ENCODE peak calls at places on chromosomes 4 and X, in eight cellular contexts. H, C, A, Z, E, M, O and X are unnamed samples.

GRCh38 chr4:150297861-150298474 is 219.7 kb downstream of the DCLK2 start:
- DNase-seq in H (no peak), C (peak; percentile 48), A (peak; percentile 69), Z (peak; percentile 67), E (peak; percentile 79), M (peak; percentile 53), O (no peak), X (peak; percentile 86)

GRCh38 chr4:30370105-30370504 is 350.1 kb upstream of the PCDH7 start:
- DNase-seq in H (no peak), C (no peak), A (no peak), Z (no peak), E (no peak), M (no peak), O (no peak), X (no peak)

GRCh38 chr4:181007751-181008150 is 1235.5 kb upstream of the TENM3 start:
- DNase-seq in H (no peak), C (no peak), A (no peak), Z (no peak), E (peak; percentile 54), M (no peak), O (no peak), X (peak; percentile 3)

GRCh38 chr4:165926307-165926706 is 53.3 kb downstream of the TLL1 start:
- DNase-seq in H (no peak), C (no peak), A (no peak), Z (no peak), E (no peak), M (no peak), O (no peak), X (no peak)

GRCh38 chr4:159229164-159229563 is 126.3 kb downstream of the RAPGEF2 start:
- DNase-seq in H (no peak), C (no peak), A (no peak), Z (no peak), E (peak; percentile 74), M (no peak), O (no peak), X (peak; percentile 87)

GRCh38 chrX:67437821-67438220 is 106.0 kb upstream of the AR start:
- DNase-seq in H (no peak), C (no peak), A (no peak), Z (no peak), E (no peak), M (no peak), O (no peak), X (no peak)

GRCh38 chr4:40306991-40307390 is 28.1 kb upstream of the CHRNA9 start:
- DNase-seq in H (no peak), C (peak; percentile 60), A (no peak), Z (no peak), E (no peak), M (no peak), O (no peak), X (no peak)

GRCh38 chr4:123017636-123018390 is 95.4 kb upstream of the NUDT6 start:
- DNase-seq in H (no peak), C (no peak), A (peak; percentile 34), Z (no peak), E (peak; percentile 83), M (no peak), O (no peak), X (peak; percentile 60)

GRCh38 chr4:48653217-48654014 is 126.7 kb downstream of the FRYL start:
- DNase-seq in H (peak; percentile 18), C (no peak), A (no peak), Z (peak; percentile 19), E (peak; percentile 82), M (peak; percentile 54), O (no peak), X (peak; percentile 81)

GRCh38 chr4:100174985-100175383 is 15.3 kb downstream of the DDIT4L start:
- DNase-seq in H (no peak), C (no peak), A (no peak), Z (no peak), E (no peak), M (no peak), O (no peak), X (no peak)
- H3K4me3 ChIP-seq in H (no peak overlapping the region), C (no peak overlapping the region), A (no peak overlapping the region), Z (no peak overlapping the region), E (no peak overlapping the region), M (no peak overlapping the region), O (no peak overlapping the region), X (no peak overlapping the region)

GRCh38 chrX:137430301-137430700 is 135.6 kb upstream of the ZIC3 start:
- DNase-seq in H (no peak), C (no peak), A (no peak), Z (no peak), E (no peak), M (no peak), O (no peak), X (no peak)

GRCh38 chrX:137428777-137429564 is 137.0 kb upstream of the ZIC3 start:
- DNase-seq in H (no peak), C (no peak), A (no peak), Z (no peak), E (no peak), M (no peak), O (no peak), X (no peak)

GRCh38 chrX:137430984-137431475 is 134.9 kb upstream of the ZIC3 start:
- DNase-seq in H (no peak), C (no peak), A (no peak), Z (no peak), E (no peak), M (no peak), O (no peak), X (no peak)

GRCh38 chrX:137431693-137432488 is 134.0 kb upstream of the ZIC3 start:
- DNase-seq in H (no peak), C (no peak), A (no peak), Z (no peak), E (no peak), M (no peak), O (no peak), X (no peak)

DNA sequence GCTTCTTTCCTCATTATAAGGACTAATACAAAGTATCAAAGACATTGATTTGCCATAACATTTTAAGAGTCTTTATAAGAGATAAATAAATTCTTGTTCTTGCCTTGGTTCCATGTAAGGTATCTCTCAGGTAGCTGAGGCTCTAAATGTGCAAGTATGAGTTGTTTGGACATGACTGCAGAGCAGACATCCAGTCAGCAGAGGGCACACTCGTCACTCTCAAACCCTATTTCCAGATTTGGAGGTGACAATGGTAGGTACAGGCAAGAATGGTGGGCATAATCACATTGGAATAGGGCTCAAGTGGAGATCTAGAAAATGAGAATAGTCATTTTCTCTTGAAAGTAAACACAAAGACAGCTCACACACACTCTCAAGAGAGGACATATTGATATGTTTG is 133.3 kb upstream of the ZIC3 start:
- DNase-seq in H (no peak), C (peak; percentile 20), A (peak; percentile 2), Z (no peak), E (peak; percentile 6), M (no peak), O (no peak), X (no peak)
- TF ChIP-seq CTCF in H (no peak), C (peak; percentile 72), A (peak; percentile 27), Z (no peak), E (peak; percentile 50), M (no peak), O (no peak), X (no peak)

GRCh38 chr4:76211769-76212168 is 1.9 kb downstream of the SCARB2 start:
- DNase-seq in H (no peak), C (no peak), A (no peak), Z (no peak), E (no peak), M (peak; percentile 21), O (no peak), X (no peak)

GRCh38 chr4:76209876-76210275 is 3.7 kb downstream of the SCARB2 start:
- DNase-seq in H (no peak), C (no peak), A (no peak), Z (no peak), E (no peak), M (no peak), O (no peak), X (no peak)

GRCh38 chr4:76208005-76208765 is 5.4 kb downstream of the SCARB2 start:
- DNase-seq in H (peak; percentile 67), C (no peak), A (peak; percentile 90), Z (peak; percentile 81), E (peak; percentile 86), M (peak; percentile 84), O (peak; percentile 74), X (peak; percentile 94)

GRCh38 chr4:76212301-76212700 is 1.3 kb downstream of the SCARB2 start:
- DNase-seq in H (no peak), C (no peak), A (no peak), Z (no peak), E (no peak), M (peak; percentile 16), O (no peak), X (no peak)

GRCh38 chr4:76210502-76210901 is 3.1 kb downstream of the SCARB2 start:
- DNase-seq in H (no peak), C (no peak), A (no peak), Z (no peak), E (no peak), M (peak; percentile 15), O (no peak), X (no peak)
- H3K4me3 ChIP-seq in H (peak overlapping the region; percentile 89), C (no peak overlapping the region), A (no peak overlapping the region), Z (no peak overlapping the region), E (no peak overlapping the region), M (no peak overlapping the region), O (no peak overlapping the region), X (peak overlapping the region; percentile 74)

GRCh38 chrX:119516157-119516702 is 48.0 kb downstream of the SLC25A5 start:
- DNase-seq in H (no peak), C (peak; percentile 83), A (peak; percentile 66), Z (peak; percentile 20), E (peak; percentile 67), M (peak; percentile 40), O (no peak), X (peak; percentile 78)
- TF ChIP-seq CTCF in H (peak; percentile 31), C (peak; percentile 86), A (peak; percentile 76), Z (peak; percentile 69), E (peak; percentile 80), M (peak; percentile 79), O (peak; percentile 73), X (peak; percentile 79)

GRCh38 chrX:40131644-40132376 is 34.1 kb upstream of the BCOR start:
- DNase-seq in H (no peak), C (peak; percentile 12), A (no peak), Z (no peak), E (no peak), M (no peak), O (no peak), X (no peak)

GRCh38 chrX:40121618-40122017 is 23.9 kb upstream of the BCOR start:
- DNase-seq in H (no peak), C (no peak), A (no peak), Z (no peak), E (no peak), M (no peak), O (no peak), X (no peak)

GRCh38 chrX:40130207-40130606 is 32.4 kb upstream of the BCOR start:
- DNase-seq in H (no peak), C (no peak), A (peak; percentile 83), Z (no peak), E (peak; percentile 52), M (no peak), O (no peak), X (peak; percentile 67)

GRCh38 chrX:40122487-40122886 is 24.7 kb upstream of the BCOR start:
- DNase-seq in H (no peak), C (no peak), A (no peak), Z (no peak), E (no peak), M (no peak), O (no peak), X (no peak)

GRCh38 chrX:40127052-40127451 is 29.3 kb upstream of the BCOR start:
- DNase-seq in H (no peak), C (peak; percentile 92), A (no peak), Z (no peak), E (no peak), M (no peak), O (no peak), X (no peak)
- H3K4me3 ChIP-seq in H (no peak overlapping the region), C (no peak overlapping the region), A (no peak overlapping the region), Z (no peak overlapping the region), E (no peak overlapping the region), M (no peak overlapping the region), O (no peak overlapping the region), X (no peak overlapping the region)

GRCh38 chr4:179893967-179894590 is 2349.1 kb upstream of the TENM3 start:
- DNase-seq in H (no peak), C (no peak), A (no peak), Z (no peak), E (no peak), M (no peak), O (no peak), X (no peak)
- TF ChIP-seq CTCF in H (no peak), C (no peak), A (no peak), Z (no peak), E (no peak), M (no peak), O (no peak), X (no peak)